ENCODE peak calls at places on chromosomes 4 and X, in six cellular contexts. B is H1, E is K562, Q is HepG2, X is GM23338, O is GM12878. F is an unnamed sample.

GRCh38 chr4:71303850-71304249 is 35.0 kb upstream of the SLC4A4 start:
- DNase-seq in B (no peak), E (no peak), Q (no peak), X (no peak), O (no peak), F (no peak)

GRCh38 chrX:45710081-45710801 is 509.6 kb upstream of the DIPK2B start:
- DNase-seq in B (no peak), E (no peak), Q (no peak), X (no peak), O (peak), F (no peak)

GRCh38 chr4:119652978-119653377 is 24.4 kb upstream of the PDE5A start:
- DNase-seq in B (no peak), E (no peak), Q (no peak), X (no peak), O (no peak), F (no peak)

GRCh38 chr4:57013529-57014120 is 34.9 kb downstream of the POLR2B start:
- DNase-seq in B (no peak), E (no peak), Q (no peak), X (no peak), O (no peak), F (no peak)

GRCh38 chr4:68576272-68577100 is at the start of gene UGT2B17:
- DNase-seq in B (no peak), E (no peak), Q (no peak), X (no peak), O (no peak), F (no peak)

GRCh38 chrX:113512700-113513395 is 672.2 kb upstream of the AMOT start:
- DNase-seq in B (no peak), E (no peak), Q (no peak), X (no peak), O (no peak), F (no peak)

GRCh38 chr4:4260185-4260751 is 12.2 kb upstream of the TMEM128 start:
- DNase-seq in B (no peak), E (peak), Q (peak), X (peak), O (no peak), F (no peak)

GRCh38 chr4:185859106-185859505 is 47.1 kb upstream of the SORBS2 start:
- DNase-seq in B (no peak), E (no peak), Q (no peak), X (no peak), O (no peak), F (no peak)

GRCh38 chrX:100413231-100413630 is 3.2 kb upstream of the PCDH19 start:
- DNase-seq in B (no peak), E (peak), Q (peak), X (peak), O (peak), F (no peak)

GRCh38 chr4:123649248-123649643 is 252.7 kb downstream of the SPRY1 start:
- DNase-seq in B (no peak), E (no peak), Q (no peak), X (no peak), O (peak), F (no peak)

GRCh38 chrX:105635794-105636193 is 186.5 kb upstream of the NRK start:
- DNase-seq in B (no peak), E (no peak), Q (no peak), X (peak), O (no peak), F (no peak)

GRCh38 chrX:136525738-136526606 is 6.0 kb upstream of the VGLL1 start:
- DNase-seq in B (no peak), E (no peak), Q (no peak), X (no peak), O (no peak), F (no peak)
- TF ChIP-seq CREB1 in B (no peak), E (no peak), Q (no peak), X (no peak), O (no peak), F (no peak)

GRCh38 chr4:180828455-180829018 is 1414.7 kb upstream of the TENM3 start:
- DNase-seq in B (no peak), E (no peak), Q (peak), X (peak), O (no peak), F (no peak)

GRCh38 chr4:180827193-180827592 is 1416.0 kb upstream of the TENM3 start:
- DNase-seq in B (no peak), E (no peak), Q (peak), X (peak), O (no peak), F (no peak)

GRCh38 chr4:180827610-180828009 is 1415.6 kb upstream of the TENM3 start:
- DNase-seq in B (no peak), E (no peak), Q (no peak), X (no peak), O (no peak), F (no peak)

DNA sequence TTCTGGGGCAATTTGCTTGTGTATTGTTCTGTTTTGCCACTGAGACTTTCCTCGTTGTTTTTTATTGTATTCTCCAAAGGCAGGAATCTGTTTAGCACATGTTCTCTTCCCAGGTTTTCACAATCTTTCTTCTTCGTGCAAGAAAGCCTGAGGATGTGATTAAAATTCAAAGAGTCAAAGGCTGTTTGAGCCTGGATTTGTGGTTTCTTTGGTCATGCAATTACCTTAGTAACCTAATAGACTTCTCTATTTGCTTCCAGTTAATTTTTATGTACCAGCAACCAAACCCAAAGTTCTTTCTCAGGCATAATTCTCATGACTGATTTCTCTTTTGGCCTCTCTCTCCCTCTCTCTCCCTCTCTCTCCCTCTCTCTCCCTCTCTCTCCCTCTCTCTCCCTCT is 1420.1 kb upstream of the TENM3 start:
- DNase-seq in B (no peak), E (no peak), Q (no peak), X (no peak), O (no peak), F (no peak)
- TF ChIP-seq CREB1 in B (no peak), E (no peak), Q (no peak), X (no peak), O (no peak), F (no peak)

GRCh38 chrX:130336531-130336930 is 3.2 kb upstream of the SLC25A14 start:
- DNase-seq in B (no peak), E (no peak), Q (no peak), X (no peak), O (no peak), F (no peak)

GRCh38 chrX:130340271-130340670 is 552 bp downstream of the SLC25A14 start:
- DNase-seq in B (no peak), E (no peak), Q (no peak), X (no peak), O (no peak), F (no peak)

GRCh38 chrX:130343411-130343810 is 3.7 kb downstream of the SLC25A14 start:
- DNase-seq in B (no peak), E (no peak), Q (no peak), X (no peak), O (no peak), F (no peak)

GRCh38 chrX:130339408-130340222 is at the start of gene SLC25A14:
- DNase-seq in B (peak), E (peak), Q (peak), X (peak), O (peak), F (peak)
- TF ChIP-seq CREB1 in B (no peak), E (no peak), Q (peak), X (no peak), O (no peak), F (no peak)

GRCh38 chrX:72145181-72145580 is 13.5 kb upstream of the RTL5 start:
- DNase-seq in B (no peak), E (no peak), Q (no peak), X (no peak), O (no peak), F (no peak)

GRCh38 chrX:72139538-72139937 is 7.8 kb upstream of the RTL5 start:
- DNase-seq in B (no peak), E (no peak), Q (no peak), X (no peak), O (no peak), F (no peak)

GRCh38 chrX:72141372-72142004 is 9.8 kb upstream of the RTL5 start:
- DNase-seq in B (no peak), E (no peak), Q (no peak), X (no peak), O (no peak), F (no peak)

GRCh38 chrX:72142931-72143709 is 11.4 kb upstream of the RTL5 start:
- DNase-seq in B (no peak), E (no peak), Q (no peak), X (no peak), O (no peak), F (no peak)

GRCh38 chrX:72142094-72142843 is 10.6 kb upstream of the RTL5 start:
- DNase-seq in B (no peak), E (no peak), Q (no peak), X (peak), O (no peak), F (no peak)
- TF ChIP-seq CREB1 in B (no peak), E (no peak), Q (no peak), X (no peak), O (no peak), F (no peak)

GRCh38 chr4:158829254-158829653 is 60.4 kb downstream of the FNIP2 start:
- DNase-seq in B (no peak), E (no peak), Q (no peak), X (no peak), O (no peak), F (no peak)

GRCh38 chr4:158825443-158826036 is 56.7 kb downstream of the FNIP2 start:
- DNase-seq in B (no peak), E (no peak), Q (peak), X (no peak), O (no peak), F (no peak)

GRCh38 chr4:158826057-158826456 is 57.2 kb downstream of the FNIP2 start:
- DNase-seq in B (no peak), E (no peak), Q (no peak), X (no peak), O (no peak), F (no peak)

GRCh38 chr4:158826882-158827281 is 58.1 kb downstream of the FNIP2 start:
- DNase-seq in B (no peak), E (no peak), Q (peak), X (no peak), O (no peak), F (no peak)

DNA sequence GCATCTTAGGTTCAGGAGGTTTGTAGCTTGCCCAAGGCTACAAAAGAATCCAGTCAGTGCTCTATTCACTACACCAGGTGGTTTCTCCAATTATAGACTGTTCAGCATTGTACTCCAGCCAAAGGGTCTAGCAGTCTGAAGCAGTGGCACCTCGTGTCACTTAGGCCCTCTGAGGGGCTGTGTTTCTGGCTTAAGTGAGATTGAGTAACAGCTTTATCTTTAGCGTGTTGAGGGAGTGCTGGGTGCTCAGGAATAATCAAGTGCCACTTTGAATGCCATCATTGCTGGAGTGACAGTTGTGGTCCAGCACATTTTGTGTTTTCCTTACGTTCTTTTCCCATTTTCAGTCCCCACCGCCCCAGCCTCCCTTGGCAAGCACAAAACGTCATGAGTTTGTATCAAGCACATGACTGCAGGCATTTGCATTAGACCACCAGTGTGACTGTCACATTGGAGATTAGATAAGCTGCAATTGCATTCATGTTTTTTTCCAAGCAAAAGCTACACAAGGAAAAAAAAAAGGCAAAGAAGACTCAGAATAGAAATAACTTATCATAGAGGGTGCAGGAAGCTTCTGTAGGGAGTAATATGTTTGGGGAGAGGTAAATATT is 58.8 kb downstream of the FNIP2 start:
- DNase-seq in B (no peak), E (no peak), Q (no peak), X (no peak), O (no peak), F (no peak)
- TF ChIP-seq CREB1 in B (no peak), E (no peak), Q (no peak), X (no peak), O (no peak), F (no peak)

GRCh38 chr4:113686950-113687718 is 74.4 kb downstream of the CAMK2D start:
- DNase-seq in B (no peak), E (no peak), Q (peak), X (no peak), O (peak), F (no peak)
- TF ChIP-seq CREB1 in B (no peak), E (no peak), Q (no peak), X (no peak), O (no peak), F (no peak)

GRCh38 chr4:76993787-76994641 is 44.5 kb downstream of the SEPTIN11 start:
- DNase-seq in B (no peak), E (no peak), Q (no peak), X (no peak), O (peak), F (no peak)
- TF ChIP-seq CREB1 in B (no peak), E (no peak), Q (no peak), X (no peak), O (peak), F (no peak)

DNA sequence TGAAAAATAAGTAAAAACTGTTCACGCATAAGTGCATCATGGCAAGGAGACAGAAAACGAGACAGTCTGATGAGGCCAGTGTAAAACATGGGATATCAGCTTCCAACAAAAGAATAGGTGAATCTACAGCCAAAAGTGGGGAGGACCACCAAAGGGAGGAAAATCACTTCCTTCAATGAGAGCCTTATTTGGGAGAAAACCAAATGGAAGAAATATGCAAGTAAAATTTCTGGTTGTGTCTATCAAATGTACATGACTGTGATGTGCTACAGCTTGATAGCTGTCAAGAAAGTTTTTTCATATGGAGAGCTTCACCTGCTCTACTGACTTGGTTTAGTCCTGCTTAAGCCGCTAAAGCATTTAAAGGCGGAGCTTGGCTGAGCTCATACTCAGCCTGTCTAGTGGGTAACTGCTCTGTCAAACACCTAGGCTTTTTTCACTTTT is 66.2 kb downstream of the MAGEA1 start:
- DNase-seq in B (no peak), E (peak), Q (no peak), X (peak), O (no peak), F (peak)
- TF ChIP-seq CREB1 in B (no peak), E (no peak), Q (no peak), X (no peak), O (no peak), F (no peak)